ENCODE peak calls at places on chromosome 1, in five cellular contexts. G is heart left ventricle, R is adrenal gland, E is transverse colon, S is uterus. M is an unnamed sample.

GRCh38 chr1:8681911-8682310 is 135.5 kb downstream of the RERE start:
- DNase-seq in S (no peak), G (no peak), E (no peak), R (no peak), M (no peak)

GRCh38 chr1:14767075-14767474 is 168.6 kb downstream of the KAZN start:
- DNase-seq in R (no peak), E (no peak), S (no peak), G (no peak), M (no peak)

GRCh38 chr1:245383396-245384330 is 228.9 kb downstream of the KIF26B start:
- DNase-seq in R (no peak), E (no peak), G (no peak), S (no peak), M (no peak)

GRCh38 chr1:44220001-44220751 is 6.9 kb downstream of the DMAP1 start:
- DNase-seq in E (no peak), S (no peak), R (no peak), G (no peak), M (no peak)

GRCh38 chr1:19043579-19044443 is 87.3 kb upstream of the IFFO2 start:
- DNase-seq in R (no peak), E (no peak), G (no peak), S (no peak), M (no peak)

GRCh38 chr1:1374068-1374860 is 743 bp downstream of the AURKAIP1 start:
- DNase-seq in E (peak; percentile 27), S (no peak), G (peak; percentile 40), R (no peak), M (no peak)

GRCh38 chr1:46198026-46198826 is at the start of gene POMGNT1:
- DNase-seq in S (no peak), E (peak; percentile 78), R (peak; percentile 74), G (peak; percentile 76), M (peak; percentile 83)

GRCh38 chr1:38603907-38604306 is 255.7 kb downstream of the RRAGC start:
- DNase-seq in R (no peak), E (no peak), G (no peak), S (no peak), M (no peak)

GRCh38 chr1:36352910-36353878 is 29.7 kb upstream of the EVA1B start:
- DNase-seq in R (no peak), S (no peak), G (no peak), E (no peak), M (no peak)

GRCh38 chr1:33347650-33347992 is 26.7 kb upstream of the A3GALT2 start:
- DNase-seq in S (peak; percentile 51), E (peak; percentile 47), R (no peak), G (peak; percentile 73), M (no peak)

GRCh38 chr1:115790846-115791245 is 22.3 kb upstream of the CASQ2 start:
- DNase-seq in R (no peak), G (no peak), S (no peak), E (no peak), M (no peak)

GRCh38 chr1:199859525-199859924 is 168.0 kb upstream of the NR5A2 start:
- DNase-seq in S (no peak), G (no peak), E (no peak), R (no peak), M (no peak)

GRCh38 chr1:51234721-51235425 is 1.2 kb upstream of the RNF11 start:
- DNase-seq in G (peak; percentile 61), S (peak; percentile 72), R (peak; percentile 95), E (peak; percentile 86), M (peak; percentile 95)

GRCh38 chr1:245388687-245389086 is 233.9 kb downstream of the KIF26B start:
- DNase-seq in S (no peak), G (no peak), R (no peak), E (no peak), M (no peak)

GRCh38 chr1:117164209-117164608 is 42.7 kb upstream of the TRIM45 start:
- DNase-seq in E (no peak), S (no peak), R (no peak), G (no peak), M (no peak)

GRCh38 chr1:109793486-109794318 is 30.0 kb upstream of the EPS8L3 start:
- DNase-seq in G (peak; percentile 48), E (peak; percentile 80), S (peak; percentile 61), R (peak; percentile 66), M (no peak)

GRCh38 chr1:210259496-210259895 is 26.9 kb downstream of the SERTAD4 start:
- DNase-seq in G (no peak), R (no peak), S (no peak), E (no peak), M (no peak)

GRCh38 chr1:62725255-62725654 is 37.1 kb upstream of the DOCK7 start:
- DNase-seq in G (no peak), E (no peak), R (no peak), S (no peak), M (no peak)

GRCh38 chr1:176536588-176536987 is 73.6 kb downstream of the PAPPA2 start:
- DNase-seq in G (no peak), R (no peak), S (no peak), E (no peak), M (no peak)

GRCh38 chr1:26531651-26532131 is 2.1 kb downstream of the RPS6KA1 start:
- DNase-seq in G (no peak), R (no peak), S (no peak), E (peak; percentile 63), M (no peak)

GRCh38 chr1:44030606-44031050 is 634 bp downstream of the SLC6A9 start:
- DNase-seq in R (peak; percentile 59), S (peak; percentile 45), G (peak; percentile 62), E (no peak), M (no peak)

GRCh38 chr1:55284856-55285255 is 69.7 kb upstream of the USP24 start:
- DNase-seq in R (peak; percentile 69), G (no peak), S (peak; percentile 54), E (no peak), M (no peak)

GRCh38 chr1:48526045-48526714 is 54.2 kb upstream of the SPATA6 start:
- DNase-seq in E (peak; percentile 15), G (no peak), S (no peak), R (peak; percentile 53), M (no peak)

GRCh38 chr1:158793604-158794003 is 12.6 kb upstream of the OR6N2 start:
- DNase-seq in R (no peak), G (no peak), E (no peak), S (no peak), M (no peak)

GRCh38 chr1:159598196-159598595 is 10.6 kb downstream of the APCS start:
- DNase-seq in G (no peak), S (no peak), E (no peak), R (no peak), M (no peak)

GRCh38 chr1:3645666-3646355 is 4.1 kb downstream of the WRAP73 start:
- DNase-seq in S (no peak), R (no peak), G (no peak), E (no peak), M (peak; percentile 23)

GRCh38 chr1:206930210-206930798 is 8.6 kb upstream of the FCMR start:
- DNase-seq in S (no peak), R (no peak), E (no peak), G (no peak), M (no peak)

GRCh38 chr1:119348941-119349340 is 19.6 kb upstream of the HAO2 start:
- DNase-seq in S (no peak), G (no peak), E (no peak), R (no peak), M (no peak)

GRCh38 chr1:119353851-119354250 is 14.7 kb upstream of the HAO2 start:
- DNase-seq in R (no peak), E (no peak), S (no peak), G (no peak), M (no peak)

GRCh38 chr1:119351997-119352396 is 16.6 kb upstream of the HAO2 start:
- DNase-seq in E (no peak), R (no peak), G (no peak), S (no peak), M (no peak)

GRCh38 chr1:119345398-119345797 is 23.2 kb upstream of the HAO2 start:
- DNase-seq in R (no peak), E (no peak), G (no peak), S (no peak), M (no peak)

GRCh38 chr1:119347858-119348257 is 20.7 kb upstream of the HAO2 start:
- DNase-seq in G (no peak), S (no peak), E (no peak), R (no peak), M (no peak)
- H3K27me3 ChIP-seq in G (no peaks in the 10 kb centered on the region), S (no peaks in the 10 kb centered on the region), E (no peaks in the 10 kb centered on the region), R (no peaks in the 10 kb centered on the region), M (no peaks in the 10 kb centered on the region)

GRCh38 chr1:93616221-93616995 is 65.2 kb downstream of the BCAR3 start:
- DNase-seq in S (no peak), E (peak; percentile 67), G (peak; percentile 62), R (peak; percentile 56), M (no peak)
- H3K4me1 ChIP-seq in S (peaks cover 14% of the 10 kb centered on the region), E (peaks cover 67% of the 10 kb centered on the region), G (peaks cover 79% of the 10 kb centered on the region), R (peaks cover 46% of the 10 kb centered on the region), M (no peaks in the 10 kb centered on the region)

DNA sequence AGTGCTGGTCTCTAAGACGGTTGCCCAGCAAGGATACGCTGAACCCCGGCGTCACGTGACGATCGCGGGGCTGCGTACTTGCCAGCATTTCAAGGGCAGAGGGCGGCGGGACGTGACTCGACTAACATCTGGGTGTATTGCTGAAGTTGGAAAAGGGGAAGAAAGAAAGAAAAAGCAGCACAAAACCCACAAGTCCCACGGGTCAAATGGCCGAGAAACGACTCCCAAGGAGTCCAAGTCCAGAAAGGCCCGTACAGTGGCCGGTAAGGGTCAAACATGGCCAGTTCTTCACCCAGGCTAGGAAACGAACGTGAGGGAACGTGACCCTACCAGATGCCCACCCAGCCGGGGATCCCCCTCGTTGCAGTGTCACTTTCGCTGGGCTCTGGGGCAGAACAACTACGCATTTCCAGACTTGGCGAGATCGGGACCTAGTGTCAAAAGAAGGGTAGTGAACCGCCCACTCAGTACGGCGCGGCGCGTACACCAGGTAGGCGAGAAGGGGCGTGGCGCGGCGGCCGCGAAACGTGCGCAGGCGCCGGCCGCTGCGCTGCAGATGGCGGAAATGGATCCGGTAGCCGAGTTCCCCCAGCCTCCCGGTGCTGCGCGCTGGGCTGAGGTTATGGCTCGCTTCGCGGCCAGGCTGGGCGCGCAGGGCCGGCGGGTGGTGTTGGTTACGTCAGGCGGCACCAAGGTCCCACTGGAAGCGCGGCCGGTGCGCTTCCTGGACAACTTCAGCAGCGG is at the start of the genes PPCS and ZMYND12:
- DNase-seq in E (peak; percentile 90), R (peak; percentile 94), S (peak; percentile 85), G (peak; percentile 92), M (peak; percentile 91)
- TF ChIP-seq POLR2A in E (peak; percentile 88), R (peak; percentile 70), S (peak; percentile 36), G (peak; percentile 58), M (peak; percentile 56)

DNA sequence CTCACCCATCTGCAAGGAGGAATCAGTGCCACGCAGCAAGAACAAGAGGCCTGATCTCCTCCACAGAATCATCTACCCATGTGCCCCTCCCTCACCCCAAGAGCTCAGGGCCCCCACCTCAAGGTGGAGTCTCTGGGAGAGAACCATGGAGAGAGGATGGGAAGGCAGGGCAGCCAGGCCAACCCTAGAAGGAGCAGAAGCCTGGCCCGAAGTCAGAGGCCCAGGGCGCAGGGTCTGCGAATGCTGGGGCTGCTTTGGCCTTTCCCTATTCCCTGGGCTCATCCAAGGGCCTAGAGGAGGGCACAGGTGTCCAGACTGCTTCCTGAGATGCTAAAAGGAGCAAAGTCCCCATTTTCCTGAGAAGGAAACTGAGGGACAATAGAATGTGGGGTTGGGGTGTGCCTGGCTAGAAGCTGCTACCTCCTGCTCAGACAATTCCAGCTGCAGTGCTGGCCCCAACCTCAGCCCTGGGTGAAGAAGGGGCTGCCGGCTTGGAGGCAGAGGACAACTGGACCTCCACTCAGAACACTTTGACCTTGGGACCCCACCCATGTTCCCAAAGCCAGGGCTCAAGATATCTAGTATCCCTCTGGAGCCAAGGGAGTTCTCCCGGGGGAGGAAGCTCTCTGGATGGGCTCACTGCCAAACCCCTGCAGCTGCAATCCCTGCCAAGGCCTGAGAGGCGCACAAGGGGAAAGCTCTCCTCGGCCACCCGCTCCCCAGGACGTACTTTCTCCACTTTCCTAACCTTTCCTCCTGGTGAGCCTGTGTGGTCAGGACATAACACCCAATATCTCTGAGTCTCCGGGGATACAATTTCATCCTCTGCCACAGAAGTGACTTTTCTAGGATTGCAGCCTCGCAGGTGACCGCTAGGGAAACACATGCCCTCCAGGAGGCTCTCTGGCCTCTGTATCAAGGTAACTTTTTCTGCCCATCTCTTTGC is 16.6 kb upstream of the LEMD1 start:
- DNase-seq in G (peak; percentile 88), R (peak; percentile 93), E (peak; percentile 87), S (peak; percentile 84), M (peak; percentile 83)
- H3K27me3 ChIP-seq in G (no peaks in the 10 kb centered on the region), R (no peaks in the 10 kb centered on the region), E (peaks cover 8% of the 10 kb centered on the region), S (no peaks in the 10 kb centered on the region), M (no peaks in the 10 kb centered on the region)

M was measured in Peyer's patch.